ENCODE peak calls at places on chromosomes 5 and 9, in nine cellular contexts. One of them, this sample, is unnamed.

GRCh38 chr5:59768204-59769040 is 125.1 kb downstream of the PDE4D start:
- DNase-seq in tibial nerve: peak; percentile 37
- DNase-seq in skeletal muscle cell: no peak
- DNase-seq in fibroblast of lung: peak; percentile 83
- DNase-seq in GM04503: no peak
- DNase-seq in GM04504: no peak
- DNase-seq in hepatocyte: peak; percentile 85
- DNase-seq in HL-60: no peak
- DNase-seq in SK-N-SH: peak; percentile 41
- DNase-seq in this sample: peak; percentile 64

GRCh38 chr5:151492729-151493128 is 45.3 kb downstream of the SLC36A1 start:
- DNase-seq in tibial nerve: no peak
- DNase-seq in skeletal muscle cell: peak; percentile 49
- DNase-seq in fibroblast of lung: peak; percentile 55
- DNase-seq in GM04503: no peak
- DNase-seq in GM04504: no peak
- DNase-seq in hepatocyte: no peak
- DNase-seq in HL-60: peak; percentile 26
- DNase-seq in SK-N-SH: no peak
- DNase-seq in this sample: no peak

GRCh38 chr9:137308102-137308619 is 6.1 kb upstream of the NRARP start:
- DNase-seq in tibial nerve: no peak
- DNase-seq in skeletal muscle cell: no peak
- DNase-seq in fibroblast of lung: no peak
- DNase-seq in GM04503: no peak
- DNase-seq in GM04504: no peak
- DNase-seq in hepatocyte: peak; percentile 26
- DNase-seq in HL-60: no peak
- DNase-seq in SK-N-SH: peak; percentile 52
- DNase-seq in this sample: no peak

GRCh38 chr9:115211413-115212204 is 93.7 kb upstream of the TNC start:
- DNase-seq in tibial nerve: no peak
- DNase-seq in skeletal muscle cell: peak; percentile 41
- DNase-seq in fibroblast of lung: peak; percentile 36
- DNase-seq in GM04503: peak; percentile 78
- DNase-seq in GM04504: no peak
- DNase-seq in hepatocyte: no peak
- DNase-seq in HL-60: no peak
- DNase-seq in SK-N-SH: no peak
- DNase-seq in this sample: no peak

GRCh38 chr5:73826761-73827450 is 200.9 kb downstream of the ARHGEF28 start:
- DNase-seq in tibial nerve: peak; percentile 30
- DNase-seq in skeletal muscle cell: peak; percentile 71
- DNase-seq in fibroblast of lung: peak; percentile 57
- DNase-seq in GM04503: peak; percentile 64
- DNase-seq in GM04504: peak; percentile 75
- DNase-seq in hepatocyte: peak; percentile 15
- DNase-seq in HL-60: no peak
- DNase-seq in SK-N-SH: no peak
- DNase-seq in this sample: peak; percentile 11

GRCh38 chr9:120919639-120920494 is 6.7 kb downstream of the TRAF1 start:
- DNase-seq in tibial nerve: peak; percentile 75
- DNase-seq in skeletal muscle cell: peak; percentile 28
- DNase-seq in fibroblast of lung: no peak
- DNase-seq in GM04503: no peak
- DNase-seq in GM04504: no peak
- DNase-seq in hepatocyte: no peak
- DNase-seq in HL-60: no peak
- DNase-seq in SK-N-SH: no peak
- DNase-seq in this sample: no peak

GRCh38 chr9:127075592-127076380 is 46.6 kb downstream of the ANGPTL2 start:
- DNase-seq in tibial nerve: no peak
- DNase-seq in skeletal muscle cell: no peak
- DNase-seq in fibroblast of lung: peak; percentile 17
- DNase-seq in GM04503: no peak
- DNase-seq in GM04504: no peak
- DNase-seq in hepatocyte: no peak
- DNase-seq in HL-60: no peak
- DNase-seq in SK-N-SH: no peak
- DNase-seq in this sample: no peak

GRCh38 chr5:73496984-73497457 is 1.2 kb upstream of the BTF3 start:
- DNase-seq in tibial nerve: no peak
- DNase-seq in skeletal muscle cell: peak; percentile 17
- DNase-seq in fibroblast of lung: peak; percentile 79
- DNase-seq in GM04503: no peak
- DNase-seq in GM04504: no peak
- DNase-seq in hepatocyte: peak; percentile 81
- DNase-seq in HL-60: no peak
- DNase-seq in SK-N-SH: peak; percentile 65
- DNase-seq in this sample: peak; percentile 72

GRCh38 chr5:90709323-90710148 is 150.9 kb downstream of the ADGRV1 start:
- DNase-seq in tibial nerve: peak; percentile 33
- DNase-seq in skeletal muscle cell: peak; percentile 4
- DNase-seq in fibroblast of lung: peak; percentile 40
- DNase-seq in GM04503: no peak
- DNase-seq in GM04504: peak; percentile 5
- DNase-seq in hepatocyte: peak; percentile 67
- DNase-seq in HL-60: peak; percentile 2
- DNase-seq in SK-N-SH: peak; percentile 58
- DNase-seq in this sample: peak; percentile 24

GRCh38 chr5:1729641-1730486 is 69.8 kb downstream of the MRPL36 start:
- DNase-seq in tibial nerve: no peak
- DNase-seq in skeletal muscle cell: no peak
- DNase-seq in fibroblast of lung: no peak
- DNase-seq in GM04503: no peak
- DNase-seq in GM04504: no peak
- DNase-seq in hepatocyte: no peak
- DNase-seq in HL-60: no peak
- DNase-seq in SK-N-SH: peak; percentile 57
- DNase-seq in this sample: no peak

GRCh38 chr5:96146675-96147074 is 185.0 kb upstream of the ELL2 start:
- DNase-seq in tibial nerve: no peak
- DNase-seq in skeletal muscle cell: peak; percentile 74
- DNase-seq in fibroblast of lung: peak; percentile 93
- DNase-seq in GM04503: peak; percentile 65
- DNase-seq in GM04504: peak; percentile 81
- DNase-seq in hepatocyte: peak; percentile 13
- DNase-seq in HL-60: peak; percentile 77
- DNase-seq in SK-N-SH: no peak
- DNase-seq in this sample: no peak

GRCh38 chr5:145989428-145989827 is 53.0 kb downstream of the SH3RF2 start:
- DNase-seq in tibial nerve: no peak
- DNase-seq in skeletal muscle cell: no peak
- DNase-seq in fibroblast of lung: no peak
- DNase-seq in GM04503: no peak
- DNase-seq in GM04504: no peak
- DNase-seq in hepatocyte: no peak
- DNase-seq in HL-60: no peak
- DNase-seq in SK-N-SH: no peak
- DNase-seq in this sample: no peak

GRCh38 chr5:135578685-135579341 is at the start of gene CXCL14:
- DNase-seq in tibial nerve: peak; percentile 50
- DNase-seq in skeletal muscle cell: peak; percentile 14
- DNase-seq in fibroblast of lung: peak; percentile 61
- DNase-seq in GM04503: peak; percentile 21
- DNase-seq in GM04504: peak; percentile 43
- DNase-seq in hepatocyte: peak; percentile 74
- DNase-seq in HL-60: no peak
- DNase-seq in SK-N-SH: no peak
- DNase-seq in this sample: peak; percentile 41

GRCh38 chr5:64417390-64417789 is 88.4 kb upstream of the RGS7BP start:
- DNase-seq in tibial nerve: no peak
- DNase-seq in skeletal muscle cell: no peak
- DNase-seq in fibroblast of lung: no peak
- DNase-seq in GM04503: no peak
- DNase-seq in GM04504: no peak
- DNase-seq in hepatocyte: no peak
- DNase-seq in HL-60: no peak
- DNase-seq in SK-N-SH: no peak
- DNase-seq in this sample: no peak

GRCh38 chr5:39072915-39073758 is 1.1 kb downstream of the RICTOR start:
- DNase-seq in tibial nerve: peak; percentile 18
- DNase-seq in skeletal muscle cell: no peak
- DNase-seq in fibroblast of lung: peak; percentile 50
- DNase-seq in GM04503: no peak
- DNase-seq in GM04504: no peak
- DNase-seq in hepatocyte: peak; percentile 73
- DNase-seq in HL-60: peak; percentile 52
- DNase-seq in SK-N-SH: peak; percentile 68
- DNase-seq in this sample: peak; percentile 31

GRCh38 chr9:134293576-134294227 is 32.6 kb upstream of the RXRA start:
- DNase-seq in tibial nerve: no peak
- DNase-seq in skeletal muscle cell: no peak
- DNase-seq in fibroblast of lung: peak; percentile 11
- DNase-seq in GM04503: peak; percentile 5
- DNase-seq in GM04504: peak; percentile 26
- DNase-seq in hepatocyte: peak; percentile 35
- DNase-seq in HL-60: no peak
- DNase-seq in SK-N-SH: peak; percentile 92
- DNase-seq in this sample: no peak

GRCh38 chr5:140547508-140548299 is at the start of gene EIF4EBP3:
- DNase-seq in tibial nerve: peak; percentile 97
- DNase-seq in skeletal muscle cell: peak; percentile 88
- DNase-seq in fibroblast of lung: peak; percentile 97
- DNase-seq in GM04503: peak; percentile 72
- DNase-seq in GM04504: peak; percentile 92
- DNase-seq in hepatocyte: peak; percentile 98
- DNase-seq in HL-60: peak; percentile 92
- DNase-seq in SK-N-SH: peak; percentile 84
- DNase-seq in this sample: peak; percentile 77

GRCh38 chr5:172003750-172004149 is 2.7 kb downstream of the FBXW11 start:
- DNase-seq in tibial nerve: no peak
- DNase-seq in skeletal muscle cell: no peak
- DNase-seq in fibroblast of lung: peak; percentile 27
- DNase-seq in GM04503: no peak
- DNase-seq in GM04504: no peak
- DNase-seq in hepatocyte: no peak
- DNase-seq in HL-60: no peak
- DNase-seq in SK-N-SH: no peak
- DNase-seq in this sample: no peak

GRCh38 chr5:143536364-143536763 is 132.9 kb upstream of the NR3C1 start:
- DNase-seq in tibial nerve: peak; percentile 28
- DNase-seq in skeletal muscle cell: peak; percentile 95
- DNase-seq in fibroblast of lung: peak; percentile 96
- DNase-seq in GM04503: peak; percentile 96
- DNase-seq in GM04504: peak; percentile 95
- DNase-seq in hepatocyte: peak; percentile 35
- DNase-seq in HL-60: no peak
- DNase-seq in SK-N-SH: no peak
- DNase-seq in this sample: no peak

GRCh38 chr9:88586452-88586851 is 51.5 kb downstream of the NXNL2 start:
- DNase-seq in tibial nerve: no peak
- DNase-seq in skeletal muscle cell: no peak
- DNase-seq in fibroblast of lung: peak; percentile 42
- DNase-seq in GM04503: peak; percentile 68
- DNase-seq in GM04504: no peak
- DNase-seq in hepatocyte: no peak
- DNase-seq in HL-60: no peak
- DNase-seq in SK-N-SH: no peak
- DNase-seq in this sample: no peak

GRCh38 chr9:92432972-92433548 is 8.8 kb upstream of the OMD start:
- DNase-seq in tibial nerve: no peak
- DNase-seq in skeletal muscle cell: no peak
- DNase-seq in fibroblast of lung: no peak
- DNase-seq in GM04503: no peak
- DNase-seq in GM04504: no peak
- DNase-seq in hepatocyte: no peak
- DNase-seq in HL-60: no peak
- DNase-seq in SK-N-SH: no peak
- DNase-seq in this sample: no peak

GRCh38 chr9:7304596-7304995 is 495.0 kb downstream of the DMAC1 start:
- DNase-seq in tibial nerve: no peak
- DNase-seq in skeletal muscle cell: no peak
- DNase-seq in fibroblast of lung: no peak
- DNase-seq in GM04503: no peak
- DNase-seq in GM04504: no peak
- DNase-seq in hepatocyte: no peak
- DNase-seq in HL-60: no peak
- DNase-seq in SK-N-SH: no peak
- DNase-seq in this sample: no peak

GRCh38 chr5:16854351-16854750 is 81.7 kb downstream of the MYO10 start:
- DNase-seq in tibial nerve: no peak
- DNase-seq in skeletal muscle cell: no peak
- DNase-seq in fibroblast of lung: peak; percentile 56
- DNase-seq in GM04503: no peak
- DNase-seq in GM04504: no peak
- DNase-seq in hepatocyte: no peak
- DNase-seq in HL-60: no peak
- DNase-seq in SK-N-SH: no peak
- DNase-seq in this sample: no peak